ENCODE peak calls at places on chromosome 11, in seven cellular contexts. S, W, X, T, C, R and P are unnamed samples.

GRCh38 chr11:64723907-64724862 is 1.2 kb upstream of the NRXN2 start:
- DNase-seq in W (no peak), S (no peak), T (no peak), X (no peak), R (no peak), C (no peak), P (no peak)

GRCh38 chr11:109933126-109933525 is 160.1 kb upstream of the ZC3H12C start:
- DNase-seq in X (no peak), C (no peak), T (no peak), S (no peak), W (no peak), R (no peak), P (no peak)

GRCh38 chr11:120894207-120894989 is 129.5 kb upstream of the TBCEL start:
- DNase-seq in X (no peak), W (no peak), T (no peak), S (no peak), C (no peak), R (no peak), P (no peak)

GRCh38 chr11:2581931-2582435 is 117.8 kb downstream of the KCNQ1OT1 start:
- DNase-seq in C (peak), T (no peak), S (no peak), X (peak), W (no peak), R (no peak), P (no peak)

GRCh38 chr11:45313211-45313865 is 27.2 kb upstream of the SYT13 start:
- DNase-seq in T (no peak), W (no peak), S (no peak), X (no peak), C (peak), R (no peak), P (no peak)

GRCh38 chr11:10164621-10165020 is 129.4 kb downstream of the SBF2 start:
- DNase-seq in C (no peak), R (no peak), S (no peak), W (no peak), X (no peak), T (no peak), P (no peak)

GRCh38 chr11:130442728-130443127 is 5.7 kb upstream of the ADAMTS15 start:
- DNase-seq in R (no peak), T (no peak), S (no peak), X (no peak), W (no peak), C (no peak), P (no peak)

GRCh38 chr11:128409476-128409875 is 177.9 kb downstream of the ETS1 start:
- DNase-seq in R (no peak), S (no peak), W (no peak), T (peak), X (no peak), C (no peak), P (no peak)

GRCh38 chr11:24344222-24344621 is 152.6 kb upstream of the LUZP2 start:
- DNase-seq in C (no peak), R (no peak), T (no peak), X (no peak), S (no peak), W (no peak), P (no peak)

GRCh38 chr11:72951193-72951592 is 137.0 kb downstream of the ATG16L2 start:
- DNase-seq in C (no peak), X (no peak), S (no peak), T (no peak), R (no peak), W (no peak), P (no peak)

GRCh38 chr11:107183963-107184362 is 165.7 kb upstream of the GUCY1A2 start:
- DNase-seq in S (no peak), X (no peak), T (no peak), R (no peak), W (no peak), C (no peak), P (no peak)

GRCh38 chr11:102396708-102397563 is 49.9 kb downstream of the BIRC2 start:
- DNase-seq in C (no peak), T (no peak), W (no peak), R (no peak), X (no peak), S (no peak), P (no peak)

GRCh38 chr11:6705905-6706535 is 22.9 kb upstream of the MRPL17 start:
- DNase-seq in C (no peak), S (no peak), W (no peak), R (peak), T (no peak), X (peak), P (peak)

GRCh38 chr11:57402188-57403066 is 12.0 kb upstream of the PRG2 start:
- DNase-seq in W (no peak), S (no peak), R (no peak), C (no peak), X (no peak), T (no peak), P (no peak)

GRCh38 chr11:78380615-78381029 is 37.0 kb downstream of the GAB2 start:
- DNase-seq in R (no peak), T (peak), C (no peak), W (no peak), S (no peak), X (no peak), P (no peak)

GRCh38 chr11:12695221-12695794 is 21.1 kb downstream of the TEAD1 start:
- DNase-seq in R (no peak), W (no peak), X (no peak), T (no peak), S (no peak), C (no peak), P (no peak)

GRCh38 chr11:122162095-122162494 is 46.1 kb upstream of the BLID start:
- DNase-seq in W (no peak), R (no peak), S (no peak), T (no peak), C (no peak), X (no peak), P (no peak)

GRCh38 chr11:32043737-32044515 is 46.9 kb upstream of the RCN1 start:
- DNase-seq in S (no peak), R (no peak), X (no peak), W (no peak), T (no peak), C (no peak), P (no peak)

GRCh38 chr11:89612111-89612510 is 98.0 kb upstream of the TRIM77 start:
- DNase-seq in S (no peak), C (no peak), T (no peak), X (no peak), R (no peak), W (no peak), P (no peak)

GRCh38 chr11:66136752-66137123 is 66.7 kb downstream of the PACS1 start:
- DNase-seq in X (no peak), R (no peak), T (no peak), W (no peak), C (peak), S (no peak), P (no peak)

GRCh38 chr11:116062129-116062525 is 557.9 kb upstream of the CADM1 start:
- DNase-seq in R (no peak), T (no peak), C (no peak), X (no peak), W (no peak), S (no peak), P (no peak)

GRCh38 chr11:900545-900944 is 10.1 kb downstream of the CHID1 start:
- DNase-seq in X (no peak), S (no peak), C (no peak), W (no peak), R (no peak), T (no peak), P (no peak)

GRCh38 chr11:107017433-107018227 is 646 bp downstream of the GUCY1A2 start:
- DNase-seq in W (peak), T (no peak), C (peak), X (no peak), S (no peak), R (no peak), P (no peak)

GRCh38 chr11:31643831-31644230 is 134.3 kb downstream of the ELP4 start:
- DNase-seq in S (no peak), C (no peak), R (no peak), T (no peak), W (no peak), X (no peak), P (no peak)

GRCh38 chr11:11538277-11538960 is 83.4 kb downstream of the GALNT18 start:
- DNase-seq in X (no peak), C (no peak), W (no peak), T (no peak), R (no peak), S (no peak), P (no peak)

GRCh38 chr11:10087621-10088225 is 206.3 kb downstream of the SBF2 start:
- DNase-seq in T (no peak), X (no peak), C (no peak), R (no peak), W (no peak), S (no peak), P (no peak)

GRCh38 chr11:128411812-128412211 is 175.5 kb downstream of the ETS1 start:
- DNase-seq in W (no peak), T (no peak), C (no peak), S (no peak), X (no peak), R (no peak), P (no peak)

GRCh38 chr11:100902454-100903141 is 215.5 kb downstream of the ARHGAP42 start:
- DNase-seq in C (no peak), T (no peak), X (no peak), S (no peak), W (no peak), R (no peak), P (no peak)

GRCh38 chr11:94705419-94705818 is 62.7 kb upstream of the AMOTL1 start:
- DNase-seq in T (no peak), X (no peak), C (no peak), R (no peak), W (no peak), S (no peak), P (no peak)

GRCh38 chr11:66877585-66877984 is 20.7 kb downstream of the LRFN4 start:
- DNase-seq in T (no peak), C (no peak), X (no peak), S (no peak), R (no peak), W (no peak), P (no peak)